ENCODE peak calls at places on chromosomes 6 and 20, in five cellular contexts. Q, J, G, W and K are unnamed samples.

GRCh38 chr20:47989957-47990356 is 204.7 kb upstream of the SULF2 start:
- DNase-seq in Q (no peak), J (no peak), G (no peak), W (no peak), K (no peak)

GRCh38 chr6:169070506-169071176 is 183.0 kb downstream of the THBS2 start:
- DNase-seq in Q (no peak), J (no peak), G (peak), W (no peak), K (no peak)

GRCh38 chr6:12504325-12504966 is 212.1 kb upstream of the PHACTR1 start:
- DNase-seq in Q (no peak), J (no peak), G (no peak), W (no peak), K (no peak)

GRCh38 chr6:114619621-114620020 is 276.8 kb upstream of the HS3ST5 start:
- DNase-seq in Q (no peak), J (no peak), G (no peak), W (no peak), K (no peak)

GRCh38 chr20:25136643-25137559 is 55.0 kb upstream of the VSX1 start:
- DNase-seq in Q (no peak), J (no peak), G (no peak), W (peak), K (peak)

GRCh38 chr6:134199848-134200606 is 117.9 kb downstream of the SGK1 start:
- DNase-seq in Q (no peak), J (no peak), G (no peak), W (no peak), K (no peak)

GRCh38 chr6:6825153-6825847 is 236.8 kb downstream of the LY86 start:
- DNase-seq in Q (no peak), J (no peak), G (no peak), W (no peak), K (no peak)

GRCh38 chr6:116714761-116715160 is 33.8 kb downstream of the KPNA5 start:
- DNase-seq in Q (no peak), J (no peak), G (no peak), W (no peak), K (no peak)

GRCh38 chr20:4043329-4043728 is 28.0 kb upstream of the RNF24 start:
- DNase-seq in Q (no peak), J (no peak), G (no peak), W (no peak), K (no peak)

GRCh38 chr20:47727909-47728361 is 57.3 kb downstream of the SULF2 start:
- DNase-seq in Q (no peak), J (no peak), G (peak), W (peak), K (peak)

GRCh38 chr20:37935435-37935834 is 32.5 kb downstream of the VSTM2L start:
- DNase-seq in Q (no peak), J (no peak), G (no peak), W (no peak), K (no peak)

GRCh38 chr20:14972256-14972655 is 634.8 kb upstream of the FLRT3 start:
- DNase-seq in Q (no peak), J (no peak), G (no peak), W (no peak), K (no peak)

GRCh38 chr20:56166781-56167465 is 81.6 kb upstream of the MC3R start:
- DNase-seq in Q (no peak), J (no peak), G (no peak), W (no peak), K (no peak)

GRCh38 chr6:37557645-37558114 is 58.0 kb upstream of the CCDC167 start:
- DNase-seq in Q (no peak), J (no peak), G (no peak), W (no peak), K (no peak)

GRCh38 chr6:137832110-137832509 is 34.9 kb upstream of the TNFAIP3 start:
- DNase-seq in Q (no peak), J (no peak), G (no peak), W (no peak), K (no peak)

GRCh38 chr6:116168148-116168547 is 42.2 kb upstream of the COL10A1 start:
- DNase-seq in Q (no peak), J (no peak), G (no peak), W (no peak), K (no peak)

GRCh38 chr6:170532867-170533488 is 20.1 kb downstream of the PSMB1 start:
- DNase-seq in Q (no peak), J (no peak), G (no peak), W (no peak), K (no peak)

GRCh38 chr20:37398750-37399621 is 53.0 kb downstream of the SRC start:
- DNase-seq in Q (no peak), J (no peak), G (no peak), W (peak), K (no peak)

GRCh38 chr6:168643401-168643800 is 202.4 kb downstream of the SMOC2 start:
- DNase-seq in Q (no peak), J (no peak), G (no peak), W (no peak), K (no peak)

GRCh38 chr6:31729979-31730630 is 1.0 kb upstream of the DDAH2 start:
- DNase-seq in Q (peak), J (peak), G (peak), W (peak), K (peak)